ENCODE peak calls at places on chromosomes 16 and 17, in eight cellular contexts. S, H, D, Z, Q, K, G and E are unnamed samples.

GRCh38 chr17:10806863-10807262 is 3.0 kb upstream of the TMEM238L start:
- DNase-seq in S (no peak), H (no peak), D (no peak), Z (no peak), Q (no peak), K (no peak), G (no peak), E (no peak)

GRCh38 chr17:38616361-38616760 is 10.6 kb upstream of the SRCIN1 start:
- DNase-seq in S (no peak), H (no peak), D (no peak), Z (no peak), Q (no peak), K (no peak), G (no peak), E (no peak)

GRCh38 chr16:16014329-16015224 is 65.2 kb downstream of the ABCC1 start:
- DNase-seq in S (peak; percentile 53), H (no peak), D (peak; percentile 33), Z (peak; percentile 37), Q (peak; percentile 81), K (no peak), G (no peak), E (no peak)

GRCh38 chr16:1474471-1474795 is 395 bp downstream of the CLCN7 start:
- DNase-seq in S (peak; percentile 27), H (no peak), D (no peak), Z (no peak), Q (no peak), K (peak; percentile 49), G (no peak), E (no peak)

GRCh38 chr17:68624381-68624780 is 23.2 kb upstream of the FAM20A start:
- DNase-seq in S (peak; percentile 53), H (no peak), D (no peak), Z (no peak), Q (no peak), K (no peak), G (no peak), E (no peak)

GRCh38 chr17:56679148-56679766 is 85.8 kb downstream of the NOG start:
- DNase-seq in S (peak; percentile 69), H (peak; percentile 15), D (no peak), Z (no peak), Q (no peak), K (peak; percentile 23), G (no peak), E (peak; percentile 41)

GRCh38 chr17:31511583-31511982 is 120.1 kb downstream of the RAB11FIP4 start:
- DNase-seq in S (no peak), H (no peak), D (no peak), Z (no peak), Q (no peak), K (no peak), G (no peak), E (no peak)

GRCh38 chr16:74297296-74297665 is 667 bp downstream of the PSMD7 start:
- DNase-seq in S (peak; percentile 60), H (no peak), D (no peak), Z (no peak), Q (no peak), K (peak; percentile 28), G (peak; percentile 50), E (peak; percentile 28)

GRCh38 chr17:62032480-62032879 is 32.6 kb downstream of the MED13 start:
- DNase-seq in S (no peak), H (no peak), D (no peak), Z (no peak), Q (no peak), K (no peak), G (no peak), E (no peak)

GRCh38 chr17:63246344-63246743 is 199.8 kb downstream of the CYB561 start:
- DNase-seq in S (peak; percentile 63), H (no peak), D (no peak), Z (no peak), Q (no peak), K (no peak), G (no peak), E (no peak)

GRCh38 chr16:9123401-9123800 is 32.0 kb downstream of the HAPSTR1 start:
- DNase-seq in S (no peak), H (no peak), D (no peak), Z (no peak), Q (no peak), K (no peak), G (no peak), E (no peak)

GRCh38 chr16:27366687-27367462 is 35.1 kb upstream of the IL21R start:
- DNase-seq in S (peak; percentile 40), H (no peak), D (no peak), Z (no peak), Q (no peak), K (no peak), G (no peak), E (peak; percentile 62)

GRCh38 chr16:31513126-31513525 is 4.9 kb upstream of the RUSF1 start:
- DNase-seq in S (peak; percentile 89), H (no peak), D (no peak), Z (no peak), Q (no peak), K (no peak), G (no peak), E (no peak)

GRCh38 chr17:29107084-29107483 is 64.1 kb downstream of the PIPOX start:
- DNase-seq in S (no peak), H (no peak), D (no peak), Z (peak; percentile 32), Q (no peak), K (no peak), G (no peak), E (no peak)

GRCh38 chr16:89341697-89342694 is 124.5 kb downstream of the ZNF778 start:
- DNase-seq in S (no peak), H (no peak), D (no peak), Z (no peak), Q (no peak), K (no peak), G (no peak), E (no peak)

GRCh38 chr16:1364510-1364909 is 12.8 kb downstream of the GNPTG start:
- DNase-seq in S (no peak), H (no peak), D (no peak), Z (no peak), Q (no peak), K (no peak), G (no peak), E (no peak)

GRCh38 chr17:2266045-2266864 is 37.3 kb downstream of the SMG6 start:
- DNase-seq in S (no peak), H (no peak), D (no peak), Z (peak; percentile 31), Q (peak; percentile 36), K (no peak), G (peak; percentile 93), E (peak; percentile 55)

GRCh38 chr16:64211306-64211705 is 910.6 kb downstream of the CDH11 start:
- DNase-seq in S (peak; percentile 1), H (no peak), D (no peak), Z (no peak), Q (no peak), K (no peak), G (no peak), E (no peak)

GRCh38 chr17:14211778-14212177 is 24.9 kb downstream of the CDRT15 start:
- DNase-seq in S (peak; percentile 20), H (no peak), D (no peak), Z (no peak), Q (peak; percentile 57), K (no peak), G (peak; percentile 59), E (peak; percentile 47)

DNA sequence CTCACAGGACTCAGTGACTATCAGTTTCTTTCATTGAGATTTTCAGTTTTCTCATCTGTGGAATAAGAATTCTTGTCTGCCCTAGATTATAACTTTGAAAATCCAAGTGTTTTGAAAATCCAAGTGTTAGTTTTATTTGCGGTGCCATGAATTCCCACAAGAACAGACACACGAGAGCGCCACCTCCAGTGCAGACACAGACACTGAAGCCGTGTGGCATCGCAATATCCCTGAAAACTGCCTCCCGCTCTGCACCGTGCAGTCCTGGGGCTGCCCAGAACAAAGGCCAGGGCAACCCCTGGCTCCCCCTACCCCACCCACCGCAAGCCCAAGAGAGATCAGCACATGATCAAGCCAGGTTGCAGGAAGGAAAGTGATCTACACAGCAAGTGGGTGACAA is 229.5 kb upstream of the ASIC2 start:
- DNase-seq in S (no peak), H (no peak), D (no peak), Z (no peak), Q (no peak), K (no peak), G (no peak), E (no peak)
- TF ChIP-seq CTCF in S (no peak), H (no peak), D (no peak), Z (no peak), Q (no peak), K (peak; percentile 6), G (no peak), E (no peak)

DNA sequence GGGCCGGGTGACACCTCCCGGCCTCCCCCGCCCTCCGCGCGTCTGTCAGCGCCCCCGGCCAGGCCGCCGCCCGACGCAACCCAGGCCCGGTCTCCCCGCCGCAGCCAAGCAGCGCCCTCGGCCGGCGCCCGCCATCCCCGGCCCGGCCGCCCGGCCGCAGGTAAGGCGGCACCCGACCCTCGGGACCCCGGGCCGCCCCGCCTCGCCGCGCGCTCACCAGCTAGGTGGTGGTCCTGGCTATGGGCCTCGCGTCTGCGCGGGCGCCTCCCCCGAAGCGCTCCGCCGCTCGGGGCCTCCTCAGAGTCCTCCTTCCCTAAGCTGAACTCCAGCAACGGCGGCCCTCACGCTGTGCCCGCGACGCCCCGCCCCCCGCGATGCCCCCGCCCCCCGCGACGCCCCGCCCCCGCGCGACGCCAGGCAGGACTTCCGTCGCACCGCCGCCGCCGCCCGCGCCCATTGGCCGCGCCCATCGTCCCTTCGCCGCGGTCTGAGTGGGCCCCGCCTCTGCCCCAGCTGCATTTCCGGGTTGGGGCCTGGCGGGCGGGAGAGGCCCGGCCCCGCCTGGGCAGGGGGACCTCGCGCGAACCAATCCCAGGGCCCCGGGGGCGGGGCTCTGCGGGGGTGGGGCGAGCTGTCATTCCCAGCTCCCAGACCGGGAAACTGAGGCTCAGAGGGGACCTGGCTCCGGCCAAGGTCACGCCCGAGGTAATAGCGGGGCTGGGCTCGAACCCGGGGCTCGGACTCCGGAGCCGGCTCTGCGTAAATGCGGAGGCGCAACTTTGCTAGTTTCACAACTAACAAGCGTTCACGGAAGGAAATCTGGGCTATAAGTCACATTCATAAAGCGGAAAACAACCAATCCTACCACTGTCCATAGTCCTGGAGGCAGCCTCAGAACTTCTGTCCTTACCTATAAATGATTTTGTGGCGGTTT is 9.0 kb upstream of the KCTD5 start:
- DNase-seq in S (peak; percentile 98), H (peak; percentile 73), D (peak; percentile 89), Z (peak; percentile 95), Q (peak; percentile 97), K (peak; percentile 94), G (peak; percentile 98), E (peak; percentile 96)
- TF ChIP-seq CTCF in S (no peak), H (no peak), D (no peak), Z (no peak), Q (no peak), K (no peak), G (no peak), E (no peak)

DNA sequence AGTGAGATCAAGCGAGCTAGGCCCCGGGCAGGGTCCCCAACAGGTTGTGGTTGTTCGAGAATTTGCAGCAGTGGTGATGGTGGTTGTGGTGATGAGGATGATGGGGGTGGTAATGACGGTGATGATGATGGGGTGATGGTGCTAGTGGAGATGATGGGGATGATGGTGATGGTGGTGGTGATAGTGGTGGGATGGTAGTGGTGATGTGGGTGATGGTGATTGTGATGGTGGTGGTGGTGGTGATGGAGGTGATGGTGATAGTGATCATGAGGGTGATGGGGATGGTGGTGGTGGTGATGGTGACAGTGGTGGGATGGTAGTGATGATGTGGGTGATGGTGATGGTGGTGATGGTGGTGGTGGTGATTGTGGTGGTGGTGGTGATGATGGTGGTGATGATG is 343.3 kb downstream of the SEC14L1 start:
- DNase-seq in S (no peak), H (no peak), D (no peak), Z (no peak), Q (no peak), K (no peak), G (no peak), E (no peak)
- TF ChIP-seq CTCF in S (no peak), H (no peak), D (no peak), Z (no peak), Q (no peak), K (no peak), G (no peak), E (no peak)

GRCh38 chr17:78332991-78333390 is 26.9 kb downstream of the SOCS3 start:
- DNase-seq in S (no peak), H (no peak), D (no peak), Z (no peak), Q (no peak), K (no peak), G (no peak), E (no peak)
- TF ChIP-seq CTCF in S (no peak), H (no peak), D (no peak), Z (no peak), Q (no peak), K (no peak), G (no peak), E (no peak)